ENCODE peak calls at places on chromosomes 13 and 19, in eight cellular contexts. Y is upper lobe of right lung, S is small intestine, P is AG09309, U is BJ, C is cardiac muscle cell, W is GM12865, L is tibial artery. H is an unnamed sample.

GRCh38 chr19:47142779-47143178 is 12.1 kb downstream of the SAE1 start:
- DNase-seq in S (no peak), W (no peak), P (no peak), Y (no peak), C (no peak), U (no peak), L (no peak), H (no peak)

GRCh38 chr13:35771898-35772297 is 295.4 kb upstream of the MAB21L1 start:
- DNase-seq in C (no peak), P (peak), U (peak), Y (no peak), S (no peak), W (no peak), L (no peak), H (no peak)

GRCh38 chr19:53076984-53077383 is 26.2 kb downstream of the ZNF160 start:
- DNase-seq in P (no peak), U (no peak), C (peak), Y (no peak), L (no peak), W (no peak), S (no peak), H (no peak)

GRCh38 chr13:34321986-34322385 is 504.0 kb downstream of the RFC3 start:
- DNase-seq in Y (no peak), S (no peak), W (no peak), C (no peak), U (no peak), P (no peak), L (no peak), H (no peak)

GRCh38 chr13:39311619-39312018 is 273.4 kb downstream of the NHLRC3 start:
- DNase-seq in S (no peak), C (no peak), W (no peak), Y (no peak), U (no peak), L (no peak), P (no peak), H (no peak)

GRCh38 chr19:42606660-42607351 is 12.1 kb upstream of the CEACAM8 start:
- DNase-seq in Y (peak), W (peak), U (no peak), C (peak), L (no peak), P (no peak), S (peak), H (peak)

GRCh38 chr19:15154002-15154612 is 46.7 kb downstream of the NOTCH3 start:
- DNase-seq in C (peak), L (peak), P (no peak), U (no peak), Y (no peak), W (peak), S (peak), H (peak)

GRCh38 chr19:48713041-48713863 is 6.3 kb downstream of the MAMSTR start:
- DNase-seq in S (no peak), U (no peak), L (no peak), P (no peak), W (peak), Y (no peak), C (no peak), H (peak)

GRCh38 chr13:23848639-23849282 is 40.4 kb downstream of the MIPEP start:
- DNase-seq in L (no peak), P (no peak), S (no peak), Y (no peak), W (peak), C (no peak), U (no peak), H (no peak)

GRCh38 chr19:58150328-58150921 is at the start of gene ZNF329:
- DNase-seq in S (peak), L (peak), P (peak), U (peak), W (peak), C (peak), Y (peak), H (peak)

GRCh38 chr19:32498641-32499200 is 82.3 kb upstream of the PDCD5 start:
- DNase-seq in P (no peak), S (peak), W (no peak), U (no peak), C (no peak), Y (no peak), L (no peak), H (peak)

GRCh38 chr13:98468929-98469328 is 108.0 kb downstream of the STK24 start:
- DNase-seq in P (no peak), W (no peak), U (no peak), Y (no peak), S (no peak), C (no peak), L (peak), H (no peak)

GRCh38 chr13:30037766-30038165 is 187.3 kb upstream of the UBL3 start:
- DNase-seq in W (no peak), P (peak), C (no peak), L (no peak), U (peak), S (no peak), Y (no peak), H (no peak)

GRCh38 chr19:20664917-20665781 is 3.8 kb upstream of the ZNF626 start:
- DNase-seq in P (no peak), C (peak), L (peak), U (no peak), Y (peak), S (no peak), W (no peak), H (no peak)

GRCh38 chr13:29136341-29136740 is 316.2 kb downstream of the MTUS2 start:
- DNase-seq in U (no peak), P (no peak), L (no peak), C (no peak), W (no peak), S (peak), Y (no peak), H (no peak)

GRCh38 chr13:77565635-77566034 is 30.1 kb downstream of the SCEL start:
- DNase-seq in W (peak), L (no peak), P (no peak), U (no peak), C (peak), Y (no peak), S (no peak), H (peak)

GRCh38 chr13:61107989-61108388 is 307.7 kb downstream of the PCDH20 start:
- DNase-seq in S (no peak), C (no peak), L (no peak), Y (no peak), P (no peak), U (no peak), W (no peak), H (no peak)

GRCh38 chr19:412356-413355 is 3.7 kb upstream of the C2CD4C start:
- DNase-seq in L (no peak), P (no peak), C (no peak), W (no peak), U (no peak), Y (peak), S (no peak), H (no peak)

GRCh38 chr19:35704218-35704617 is at the start of gene ZBTB32:
- DNase-seq in S (peak), W (no peak), P (no peak), Y (no peak), C (peak), U (no peak), L (no peak), H (no peak)

GRCh38 chr13:81686877-81687276 is 1346.0 kb upstream of the SPRY2 start:
- DNase-seq in P (no peak), S (no peak), Y (no peak), U (no peak), C (peak), W (no peak), L (no peak), H (no peak)

GRCh38 chr13:50677687-50678463 is 165.6 kb downstream of the DLEU7 start:
- DNase-seq in P (no peak), S (no peak), C (no peak), Y (no peak), W (no peak), U (no peak), L (no peak), H (no peak)

GRCh38 chr13:44051405-44051804 is 171.7 kb downstream of the LACC1 start:
- DNase-seq in C (no peak), W (no peak), L (no peak), S (no peak), U (no peak), P (no peak), Y (no peak), H (no peak)

GRCh38 chr19:11375143-11375948 is 880 bp downstream of the SWSAP1 start:
- DNase-seq in L (peak), Y (peak), S (peak), P (no peak), U (no peak), C (peak), W (peak), H (peak)

GRCh38 chr13:113410472-113411201 is 42.7 kb downstream of the ADPRHL1 start:
- DNase-seq in Y (peak), S (no peak), W (no peak), U (no peak), C (no peak), P (peak), L (peak), H (no peak)

GRCh38 chr13:94464771-94465170 is 14.7 kb downstream of the DCT start:
- DNase-seq in C (no peak), P (no peak), Y (no peak), W (no peak), L (no peak), U (no peak), S (no peak), H (no peak)

GRCh38 chr19:5935473-5936307 is 21.6 kb downstream of the CAPS start:
- DNase-seq in U (no peak), W (no peak), L (no peak), Y (no peak), P (no peak), C (no peak), S (no peak), H (no peak)

GRCh38 chr19:55487884-55488687 is at the start of gene SSC5D:
- DNase-seq in C (no peak), S (no peak), Y (no peak), P (no peak), U (no peak), W (no peak), L (no peak), H (no peak)

GRCh38 chr13:28716511-28716910 is 2.3 kb downstream of the SLC46A3 start:
- DNase-seq in W (no peak), L (no peak), U (peak), P (peak), C (no peak), S (peak), Y (no peak), H (no peak)

GRCh38 chr13:106416645-106417044 is 118.8 kb downstream of the EFNB2 start:
- DNase-seq in P (no peak), L (no peak), Y (no peak), U (no peak), C (no peak), W (peak), S (peak), H (no peak)

GRCh38 chr13:92188574-92188973 is 790.2 kb downstream of the GPC5 start:
- DNase-seq in W (no peak), Y (no peak), C (no peak), P (no peak), U (no peak), S (no peak), L (no peak), H (no peak)

GRCh38 chr19:771332-771785 is 20.4 kb downstream of the MISP start:
- DNase-seq in C (peak), Y (no peak), U (no peak), L (no peak), W (peak), S (no peak), P (no peak), H (no peak)

GRCh38 chr13:25171517-25172302 is at the start of gene AMER2:
- DNase-seq in P (no peak), Y (no peak), C (peak), L (no peak), W (peak), S (no peak), U (no peak), H (peak)

GRCh38 chr13:113144255-113144629 is 14.2 kb upstream of the PROZ start:
- DNase-seq in L (no peak), C (no peak), P (no peak), U (no peak), Y (no peak), S (no peak), W (no peak), H (no peak)

GRCh38 chr19:2274937-2275535 is 6.9 kb downstream of the PEAK3 start:
- DNase-seq in Y (peak), S (peak), C (peak), U (no peak), P (no peak), L (no peak), W (peak), H (no peak)

GRCh38 chr19:2274185-2274711 is 7.7 kb downstream of the PEAK3 start:
- DNase-seq in C (no peak), W (no peak), U (no peak), P (no peak), Y (no peak), L (no peak), S (no peak), H (no peak)

GRCh38 chr19:2275588-2276428 is 6.2 kb downstream of the PEAK3 start:
- DNase-seq in L (no peak), S (peak), W (no peak), P (no peak), C (no peak), Y (no peak), U (no peak), H (no peak)

GRCh38 chr19:2271516-2272103 is 10.4 kb downstream of the PEAK3 start:
- DNase-seq in U (no peak), S (peak), Y (peak), W (no peak), C (no peak), P (no peak), L (no peak), H (no peak)

GRCh38 chr19:2273356-2274184 is 8.4 kb downstream of the PEAK3 start:
- DNase-seq in L (peak), S (peak), C (peak), W (peak), Y (peak), P (no peak), U (no peak), H (peak)
- H3K4me3 ChIP-seq in L (peak), S (peak), C (peak), W (peak), Y (peak), P (peak), U (peak), H (peak)

GRCh38 chr19:41226874-41227390 is 7.9 kb downstream of the AXL start:
- DNase-seq in S (no peak), W (no peak), U (no peak), L (no peak), P (no peak), Y (no peak), C (no peak), H (no peak)
- H3K4me3 ChIP-seq in S (peak), W (no peak), U (no peak), L (peak), P (peak), Y (peak), C (no peak), H (no peak)

GRCh38 chr19:2613507-2614295 is 88.8 kb downstream of the GNG7 start:
- DNase-seq in C (peak), P (no peak), S (peak), L (peak), U (no peak), Y (peak), W (peak), H (peak)

GRCh38 chr19:2615782-2616181 is 86.7 kb downstream of the GNG7 start:
- DNase-seq in W (no peak), Y (no peak), U (no peak), P (no peak), S (no peak), L (no peak), C (no peak), H (no peak)

GRCh38 chr19:2610637-2611482 is 91.6 kb downstream of the GNG7 start:
- DNase-seq in P (peak), Y (peak), L (peak), U (peak), S (peak), C (peak), W (peak), H (no peak)

GRCh38 chr19:2611483-2612464 is 90.7 kb downstream of the GNG7 start:
- DNase-seq in C (no peak), W (no peak), P (no peak), Y (no peak), U (no peak), S (no peak), L (no peak), H (no peak)

GRCh38 chr19:2612619-2613249 is 89.8 kb downstream of the GNG7 start:
- DNase-seq in C (no peak), L (peak), U (no peak), Y (no peak), P (no peak), W (no peak), S (no peak), H (no peak)
- H3K4me3 ChIP-seq in C (no peak), L (no peak), U (no peak), Y (no peak), P (no peak), W (no peak), S (no peak), H (no peak)

DNA sequence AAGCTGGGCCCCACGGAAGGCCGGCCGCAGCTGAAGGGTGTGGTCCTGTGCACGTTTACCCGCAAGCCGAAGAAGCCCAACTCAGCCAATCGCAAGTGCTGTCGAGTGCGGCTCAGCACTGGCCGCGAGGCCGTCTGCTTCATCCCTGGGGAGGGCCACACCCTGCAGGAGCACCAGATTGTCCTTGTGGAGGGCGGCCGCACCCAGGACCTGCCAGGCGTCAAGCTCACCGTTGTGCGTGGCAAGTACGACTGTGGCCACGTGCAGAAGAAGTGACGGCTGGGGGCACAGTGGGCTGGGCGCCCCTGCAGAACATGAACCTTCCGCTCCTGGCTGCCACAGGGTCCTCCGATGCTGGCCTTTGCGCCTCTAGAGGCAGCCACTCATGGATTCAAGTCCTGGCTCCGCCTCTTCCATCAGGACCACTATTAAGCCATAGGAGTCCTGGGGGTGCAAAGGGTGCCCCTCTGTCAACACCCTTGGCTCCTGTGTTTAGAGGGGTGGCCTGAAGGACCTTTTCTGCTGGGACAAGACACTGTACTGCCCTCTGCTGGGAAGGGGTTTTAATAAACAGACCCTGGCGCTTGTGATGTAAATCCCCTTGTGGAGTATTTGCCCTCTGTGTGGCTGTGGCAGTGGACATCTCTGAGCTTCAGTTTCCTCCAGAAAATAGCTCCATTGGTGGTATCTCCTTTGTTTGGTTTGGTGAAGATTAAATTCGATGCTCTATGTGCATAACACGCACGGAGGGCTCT is 1.9 kb downstream of the MRPS12 start:
- DNase-seq in U (no peak), P (no peak), S (peak), Y (no peak), L (no peak), W (peak), C (peak), H (peak)
- H3K4me3 ChIP-seq in U (no peak), P (no peak), S (no peak), Y (no peak), L (no peak), W (no peak), C (no peak), H (no peak)

DNA sequence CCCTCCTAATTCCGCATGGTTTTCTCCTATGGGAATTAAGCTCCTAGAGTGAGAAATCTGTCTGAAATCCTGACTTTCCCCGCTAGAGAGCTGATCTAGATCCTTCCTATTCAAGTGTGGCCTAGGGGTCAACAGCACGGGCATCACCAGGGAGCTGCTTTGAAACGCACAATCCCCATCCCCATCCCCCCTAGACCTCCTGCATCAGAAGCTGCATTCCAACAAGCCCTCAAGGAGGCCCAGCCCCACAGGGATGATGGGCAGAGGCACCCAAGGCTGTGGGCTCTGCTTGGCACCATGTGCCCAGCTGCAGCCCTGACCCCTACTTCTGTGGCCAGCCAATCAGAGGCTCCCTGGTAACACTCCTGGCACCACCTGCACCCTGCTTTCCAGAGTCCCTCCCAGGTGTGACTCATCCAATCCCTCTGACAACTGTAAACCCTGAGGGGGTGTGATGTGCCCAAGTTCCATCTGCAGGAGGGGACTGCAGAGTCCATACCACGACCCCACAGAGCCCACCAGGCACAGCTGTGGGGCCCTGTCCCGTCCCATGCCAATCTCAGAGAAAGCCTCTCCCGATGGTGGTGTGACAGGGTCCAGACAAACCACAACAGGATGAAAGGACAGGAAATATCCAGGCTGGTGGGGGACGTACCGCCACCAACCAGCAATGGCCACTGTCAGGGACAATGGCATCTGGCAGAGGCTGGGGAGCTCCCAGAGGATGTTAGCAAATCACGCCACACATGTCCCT is 19.8 kb upstream of the SLC35E1 start:
- DNase-seq in W (no peak), C (no peak), Y (no peak), P (no peak), U (no peak), S (no peak), L (no peak), H (no peak)
- H3K4me3 ChIP-seq in W (no peak), C (no peak), Y (no peak), P (no peak), U (no peak), S (no peak), L (no peak), H (no peak)

GRCh38 chr13:41127746-41128145 is 4.9 kb downstream of the KBTBD6 start:
- DNase-seq in C (no peak), W (no peak), U (no peak), P (no peak), L (no peak), S (no peak), Y (no peak), H (no peak)

GRCh38 chr13:41133951-41134350 is 1.3 kb upstream of the KBTBD6 start:
- DNase-seq in C (no peak), P (no peak), S (no peak), U (no peak), L (no peak), W (no peak), Y (no peak), H (no peak)

GRCh38 chr13:41132512-41133152 is at the start of gene KBTBD6:
- DNase-seq in Y (peak), U (peak), S (peak), C (peak), L (peak), P (peak), W (peak), H (peak)

GRCh38 chr13:41130356-41130755 is 2.2 kb downstream of the KBTBD6 start:
- DNase-seq in W (no peak), C (no peak), P (no peak), S (no peak), U (no peak), Y (no peak), L (no peak), H (no peak)
- H3K4me3 ChIP-seq in W (no peak), C (peak), P (no peak), S (no peak), U (peak), Y (no peak), L (no peak), H (no peak)

GRCh38 chr19:8001995-8002849 is 3.2 kb downstream of the ELAVL1 start:
- DNase-seq in L (peak), W (peak), P (peak), U (no peak), C (peak), S (peak), Y (peak), H (peak)
- H3K4me3 ChIP-seq in L (peak), W (peak), P (peak), U (peak), C (no peak), S (no peak), Y (peak), H (peak)

GRCh38 chr13:108486096-108486495 is 143.3 kb upstream of the MYO16 start:
- DNase-seq in S (no peak), U (no peak), P (no peak), Y (no peak), L (no peak), W (no peak), C (no peak), H (no peak)

GRCh38 chr13:108478179-108478578 is 151.2 kb upstream of the MYO16 start:
- DNase-seq in Y (no peak), P (no peak), C (no peak), S (no peak), W (no peak), L (no peak), U (no peak), H (no peak)

GRCh38 chr13:108483981-108484380 is 145.4 kb upstream of the MYO16 start:
- DNase-seq in Y (no peak), U (no peak), S (no peak), L (no peak), C (no peak), P (no peak), W (no peak), H (no peak)
- H3K4me3 ChIP-seq in Y (no peak), U (no peak), S (no peak), L (no peak), C (no peak), P (no peak), W (no peak), H (no peak)